ENCODE peak calls at places on chromosomes 2 and 18, in seven cellular contexts. One of them, this sample, is unnamed.

GRCh38 chr2:216634317-216635148 is 1.3 kb downstream of the IGFBP2 start:
- DNase-seq in cardiac fibroblast: no peak
- DNase-seq in HFF-Myc: no peak
- DNase-seq in pancreas: peak; percentile 56
- DNase-seq in brain microvascular endothelial cell: no peak
- DNase-seq in BJ: no peak
- DNase-seq in MM.1S: no peak
- DNase-seq in this sample: no peak

GRCh38 chr2:30796723-30797122 is 10.5 kb downstream of the CAPN13 start:
- DNase-seq in cardiac fibroblast: no peak
- DNase-seq in HFF-Myc: no peak
- DNase-seq in pancreas: no peak
- DNase-seq in brain microvascular endothelial cell: no peak
- DNase-seq in BJ: no peak
- DNase-seq in MM.1S: no peak
- DNase-seq in this sample: no peak

GRCh38 chr2:173457366-173457765 is 102.7 kb downstream of the CDCA7 start:
- DNase-seq in cardiac fibroblast: no peak
- DNase-seq in HFF-Myc: no peak
- DNase-seq in pancreas: no peak
- DNase-seq in brain microvascular endothelial cell: no peak
- DNase-seq in BJ: no peak
- DNase-seq in MM.1S: no peak
- DNase-seq in this sample: no peak

GRCh38 chr2:216056739-216057138 is 24.9 kb downstream of the PECR start:
- DNase-seq in cardiac fibroblast: no peak
- DNase-seq in HFF-Myc: no peak
- DNase-seq in pancreas: no peak
- DNase-seq in brain microvascular endothelial cell: no peak
- DNase-seq in BJ: no peak
- DNase-seq in MM.1S: peak; percentile 22
- DNase-seq in this sample: peak; percentile 42

GRCh38 chr18:75854174-75854573 is 426.7 kb upstream of the SMIM21 start:
- DNase-seq in cardiac fibroblast: no peak
- DNase-seq in HFF-Myc: peak; percentile 3
- DNase-seq in pancreas: no peak
- DNase-seq in brain microvascular endothelial cell: no peak
- DNase-seq in BJ: no peak
- DNase-seq in MM.1S: peak; percentile 21
- DNase-seq in this sample: no peak

GRCh38 chr2:110770308-110770695 is 37.9 kb downstream of the ACOXL start:
- DNase-seq in cardiac fibroblast: no peak
- DNase-seq in HFF-Myc: no peak
- DNase-seq in pancreas: no peak
- DNase-seq in brain microvascular endothelial cell: no peak
- DNase-seq in BJ: no peak
- DNase-seq in MM.1S: no peak
- DNase-seq in this sample: no peak

GRCh38 chr2:2260691-2261268 is 70.3 kb downstream of the MYT1L start:
- DNase-seq in cardiac fibroblast: no peak
- DNase-seq in HFF-Myc: no peak
- DNase-seq in pancreas: no peak
- DNase-seq in brain microvascular endothelial cell: no peak
- DNase-seq in BJ: no peak
- DNase-seq in MM.1S: no peak
- DNase-seq in this sample: no peak

GRCh38 chr2:170813611-170814550 is 2.8 kb upstream of the GAD1 start:
- DNase-seq in cardiac fibroblast: peak; percentile 52
- DNase-seq in HFF-Myc: peak; percentile 19
- DNase-seq in pancreas: no peak
- DNase-seq in brain microvascular endothelial cell: peak; percentile 36
- DNase-seq in BJ: no peak
- DNase-seq in MM.1S: peak; percentile 39
- DNase-seq in this sample: no peak

DNA sequence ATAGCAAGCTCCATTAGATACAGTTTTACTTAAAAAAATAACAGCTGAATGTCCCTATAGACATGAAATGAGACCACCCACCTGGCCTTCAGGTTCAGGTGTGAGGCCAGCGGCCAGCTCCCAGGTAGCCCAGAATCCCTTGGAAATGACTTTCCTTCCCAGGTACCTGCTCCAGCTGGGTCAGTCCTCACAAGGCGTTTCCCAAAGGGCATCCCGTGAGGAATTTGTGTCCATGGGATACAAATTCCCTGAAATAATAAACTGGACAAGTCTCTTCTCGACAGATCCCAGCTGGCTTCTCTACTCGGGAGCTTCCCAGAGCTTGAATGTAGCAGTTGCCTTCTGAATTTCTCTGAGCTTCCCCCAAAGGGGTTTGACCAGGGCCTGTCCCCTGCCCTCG is 107.9 kb downstream of the HDAC4 start:
- DNase-seq in cardiac fibroblast: no peak
- DNase-seq in HFF-Myc: no peak
- DNase-seq in pancreas: peak; percentile 21
- DNase-seq in brain microvascular endothelial cell: no peak
- DNase-seq in BJ: no peak
- DNase-seq in MM.1S: no peak
- DNase-seq in this sample: no peak
- H3K4me3 ChIP-seq in cardiac fibroblast: no peak overlapping the region
- H3K4me3 ChIP-seq in HFF-Myc: no peak overlapping the region
- H3K4me3 ChIP-seq in pancreas: no peak overlapping the region
- H3K4me3 ChIP-seq in brain microvascular endothelial cell: no peak overlapping the region
- H3K4me3 ChIP-seq in BJ: no peak overlapping the region
- H3K4me3 ChIP-seq in MM.1S: no peak overlapping the region
- H3K4me3 ChIP-seq in this sample: no peak overlapping the region

GRCh38 chr2:10588911-10589310 is 100.9 kb downstream of the NOL10 start:
- DNase-seq in cardiac fibroblast: no peak
- DNase-seq in HFF-Myc: no peak
- DNase-seq in pancreas: no peak
- DNase-seq in brain microvascular endothelial cell: no peak
- DNase-seq in BJ: no peak
- DNase-seq in MM.1S: no peak
- DNase-seq in this sample: no peak
- TF ChIP-seq CTCF in cardiac fibroblast: no peak
- TF ChIP-seq CTCF in HFF-Myc: no peak
- TF ChIP-seq CTCF in pancreas: no peak
- TF ChIP-seq CTCF in brain microvascular endothelial cell: no peak
- TF ChIP-seq CTCF in BJ: no peak
- TF ChIP-seq CTCF in MM.1S: no peak
- TF ChIP-seq CTCF in this sample: no peak

GRCh38 chr2:203432811-203433210 is 102.3 kb downstream of the RAPH1 start:
- DNase-seq in cardiac fibroblast: no peak
- DNase-seq in HFF-Myc: no peak
- DNase-seq in pancreas: no peak
- DNase-seq in brain microvascular endothelial cell: no peak
- DNase-seq in BJ: no peak
- DNase-seq in MM.1S: peak; percentile 53
- DNase-seq in this sample: no peak

GRCh38 chr2:203436496-203436895 is 98.6 kb downstream of the RAPH1 start:
- DNase-seq in cardiac fibroblast: no peak
- DNase-seq in HFF-Myc: no peak
- DNase-seq in pancreas: no peak
- DNase-seq in brain microvascular endothelial cell: no peak
- DNase-seq in BJ: no peak
- DNase-seq in MM.1S: no peak
- DNase-seq in this sample: no peak

GRCh38 chr2:203427061-203427460 is 98.9 kb downstream of the ABI2 start:
- DNase-seq in cardiac fibroblast: peak; percentile 51
- DNase-seq in HFF-Myc: no peak
- DNase-seq in pancreas: no peak
- DNase-seq in brain microvascular endothelial cell: peak; percentile 40
- DNase-seq in BJ: peak; percentile 39
- DNase-seq in MM.1S: no peak
- DNase-seq in this sample: no peak

GRCh38 chr2:203437516-203437915 is 97.6 kb downstream of the RAPH1 start:
- DNase-seq in cardiac fibroblast: no peak
- DNase-seq in HFF-Myc: no peak
- DNase-seq in pancreas: no peak
- DNase-seq in brain microvascular endothelial cell: no peak
- DNase-seq in BJ: no peak
- DNase-seq in MM.1S: no peak
- DNase-seq in this sample: no peak

DNA sequence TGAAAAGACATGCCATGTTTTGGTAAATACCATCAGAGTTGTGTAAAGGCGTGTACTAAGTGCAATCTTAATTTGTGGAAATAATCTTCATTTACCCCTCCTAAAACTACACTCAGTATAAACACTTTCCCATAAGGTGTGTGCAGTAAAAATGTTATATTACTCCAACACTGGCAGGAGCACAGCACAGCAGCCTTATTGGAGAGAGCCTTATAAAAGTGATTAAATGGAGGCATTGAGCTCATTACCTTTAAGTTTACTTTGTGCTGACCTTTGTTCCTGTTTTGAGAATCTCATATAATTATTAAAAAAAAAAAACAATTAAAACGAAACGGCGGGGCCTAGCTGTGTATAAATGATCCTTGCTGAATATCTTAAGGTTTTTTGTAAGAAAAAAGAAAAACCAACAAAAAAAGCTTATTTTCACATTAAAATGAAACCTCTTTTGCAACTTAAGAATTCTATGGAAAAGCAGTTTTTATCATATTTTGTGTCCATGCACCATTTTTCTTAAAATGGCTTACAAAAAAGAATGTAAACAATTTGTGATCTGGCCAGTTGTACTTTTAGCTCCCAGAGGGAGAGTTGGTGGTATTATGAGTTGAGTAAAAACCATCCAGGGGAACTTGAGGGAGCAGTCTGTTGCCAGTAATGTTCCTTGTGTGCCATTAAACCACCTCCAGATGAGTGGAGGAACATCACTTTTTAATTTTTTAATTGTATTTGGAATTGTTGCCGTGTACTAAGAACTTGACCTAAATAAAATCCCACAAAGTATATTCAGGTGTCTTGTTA is 103.4 kb downstream of the ABI2 start:
- DNase-seq in cardiac fibroblast: peak; percentile 22
- DNase-seq in HFF-Myc: no peak
- DNase-seq in pancreas: no peak
- DNase-seq in brain microvascular endothelial cell: no peak
- DNase-seq in BJ: no peak
- DNase-seq in MM.1S: no peak
- DNase-seq in this sample: no peak
- H3K4me3 ChIP-seq in cardiac fibroblast: no peak overlapping the region
- H3K4me3 ChIP-seq in HFF-Myc: no peak overlapping the region
- H3K4me3 ChIP-seq in pancreas: no peak overlapping the region
- H3K4me3 ChIP-seq in brain microvascular endothelial cell: no peak overlapping the region
- H3K4me3 ChIP-seq in BJ: no peak overlapping the region
- H3K4me3 ChIP-seq in MM.1S: no peak overlapping the region
- H3K4me3 ChIP-seq in this sample: no peak overlapping the region

GRCh38 chr2:72825271-72826155 is at the start of gene EXOC6B:
- DNase-seq in cardiac fibroblast: peak; percentile 92
- DNase-seq in HFF-Myc: peak; percentile 56
- DNase-seq in pancreas: peak; percentile 95
- DNase-seq in brain microvascular endothelial cell: peak; percentile 86
- DNase-seq in BJ: peak; percentile 46
- DNase-seq in MM.1S: peak; percentile 89
- DNase-seq in this sample: peak; percentile 49

GRCh38 chr2:72824224-72824842 is 1.5 kb downstream of the EXOC6B start:
- DNase-seq in cardiac fibroblast: peak; percentile 41
- DNase-seq in HFF-Myc: no peak
- DNase-seq in pancreas: no peak
- DNase-seq in brain microvascular endothelial cell: peak; percentile 21
- DNase-seq in BJ: no peak
- DNase-seq in MM.1S: no peak
- DNase-seq in this sample: no peak

GRCh38 chr2:72821983-72822382 is 3.9 kb downstream of the EXOC6B start:
- DNase-seq in cardiac fibroblast: no peak
- DNase-seq in HFF-Myc: no peak
- DNase-seq in pancreas: no peak
- DNase-seq in brain microvascular endothelial cell: no peak
- DNase-seq in BJ: no peak
- DNase-seq in MM.1S: no peak
- DNase-seq in this sample: no peak

GRCh38 chr2:72821118-72821517 is 4.7 kb downstream of the EXOC6B start:
- DNase-seq in cardiac fibroblast: no peak
- DNase-seq in HFF-Myc: no peak
- DNase-seq in pancreas: no peak
- DNase-seq in brain microvascular endothelial cell: no peak
- DNase-seq in BJ: no peak
- DNase-seq in MM.1S: no peak
- DNase-seq in this sample: no peak

GRCh38 chr2:72822794-72823193 is 3.0 kb downstream of the EXOC6B start:
- DNase-seq in cardiac fibroblast: no peak
- DNase-seq in HFF-Myc: no peak
- DNase-seq in pancreas: no peak
- DNase-seq in brain microvascular endothelial cell: no peak
- DNase-seq in BJ: no peak
- DNase-seq in MM.1S: no peak
- DNase-seq in this sample: no peak
- TF ChIP-seq CTCF in cardiac fibroblast: no peak
- TF ChIP-seq CTCF in HFF-Myc: no peak
- TF ChIP-seq CTCF in pancreas: no peak
- TF ChIP-seq CTCF in brain microvascular endothelial cell: no peak
- TF ChIP-seq CTCF in BJ: no peak
- TF ChIP-seq CTCF in MM.1S: no peak
- TF ChIP-seq CTCF in this sample: no peak

DNA sequence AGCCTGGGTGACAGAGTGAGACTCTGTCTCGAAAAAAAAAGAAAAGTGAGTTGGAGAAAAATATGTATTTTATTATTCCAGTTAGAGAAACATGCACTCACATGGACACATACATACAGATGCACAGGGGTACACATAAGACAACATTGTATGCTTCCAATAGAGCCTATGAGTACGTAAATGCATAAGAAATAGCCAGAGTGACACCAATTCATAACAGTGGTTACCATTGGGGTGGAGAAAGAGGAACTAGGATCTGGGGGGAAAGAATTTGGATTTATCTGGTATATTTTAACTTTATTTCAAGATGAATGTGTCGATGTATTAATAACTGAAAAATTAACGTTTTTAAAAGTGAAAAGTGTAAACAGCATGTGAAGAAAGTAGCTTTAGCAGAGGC is 16.1 kb downstream of the IL36A start:
- DNase-seq in cardiac fibroblast: no peak
- DNase-seq in HFF-Myc: no peak
- DNase-seq in pancreas: no peak
- DNase-seq in brain microvascular endothelial cell: no peak
- DNase-seq in BJ: no peak
- DNase-seq in MM.1S: no peak
- DNase-seq in this sample: no peak
- H3K4me3 ChIP-seq in cardiac fibroblast: no peak overlapping the region
- H3K4me3 ChIP-seq in HFF-Myc: no peak overlapping the region
- H3K4me3 ChIP-seq in pancreas: no peak overlapping the region
- H3K4me3 ChIP-seq in brain microvascular endothelial cell: no peak overlapping the region
- H3K4me3 ChIP-seq in BJ: no peak overlapping the region
- H3K4me3 ChIP-seq in MM.1S: no peak overlapping the region
- H3K4me3 ChIP-seq in this sample: no peak overlapping the region

DNA sequence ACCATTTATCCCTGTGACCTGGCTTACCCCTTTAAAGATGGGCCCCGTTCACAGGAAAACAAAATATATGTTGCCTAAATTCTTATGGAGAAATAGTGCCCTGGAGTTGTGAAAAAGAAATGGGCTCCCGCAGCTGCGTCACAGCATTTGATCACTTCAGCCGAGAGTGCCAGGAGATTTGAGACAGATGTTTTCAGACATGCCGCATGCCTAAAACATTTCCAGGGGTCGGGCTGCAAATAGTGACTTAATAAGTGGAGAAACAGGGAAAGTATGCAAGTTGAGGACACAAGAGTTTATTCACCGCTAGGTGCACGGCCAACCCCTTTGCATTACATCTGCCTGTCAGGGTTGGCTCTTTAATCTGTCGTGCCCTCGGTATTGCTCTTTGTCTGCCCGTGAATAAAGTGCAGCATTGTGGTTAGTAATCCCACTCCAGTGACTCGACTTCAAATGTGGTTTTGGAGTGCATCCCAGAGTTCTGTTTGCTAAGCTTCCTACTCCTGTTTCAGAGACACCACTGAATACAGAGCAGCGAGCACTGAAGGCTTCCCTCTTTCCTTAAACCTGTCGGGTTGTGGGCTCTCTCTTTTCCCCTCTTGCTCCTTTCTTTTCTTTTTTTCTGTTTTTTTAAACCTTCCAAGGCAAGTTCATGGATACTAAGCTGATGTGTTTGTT is 187.5 kb downstream of the LTBP1 start:
- DNase-seq in cardiac fibroblast: peak; percentile 95
- DNase-seq in HFF-Myc: peak; percentile 99
- DNase-seq in pancreas: no peak
- DNase-seq in brain microvascular endothelial cell: peak; percentile 96
- DNase-seq in BJ: peak; percentile 92
- DNase-seq in MM.1S: no peak
- DNase-seq in this sample: no peak
- TF ChIP-seq CTCF in cardiac fibroblast: peak; percentile 29
- TF ChIP-seq CTCF in HFF-Myc: peak; percentile 30
- TF ChIP-seq CTCF in pancreas: no peak
- TF ChIP-seq CTCF in brain microvascular endothelial cell: peak; percentile 65
- TF ChIP-seq CTCF in BJ: peak; percentile 33
- TF ChIP-seq CTCF in MM.1S: no peak
- TF ChIP-seq CTCF in this sample: no peak

This sample was measured in GM12864.